ENCODE peak calls at places on chromosomes 16 and 17, in four cellular contexts. Y is T-helper 1 cell, Z is esophagus squamous epithelium, D is RCC 7860. X is an unnamed sample.

GRCh38 chr17:66938656-66939055 is 25.9 kb upstream of the CACNG4 start:
- DNase-seq in Z (no peak), D (no peak), Y (no peak), X (no peak)

GRCh38 chr16:90020260-90020837 is 1.1 kb upstream of the DBNDD1 start:
- DNase-seq in Z (no peak), D (no peak), Y (no peak), X (no peak)

GRCh38 chr17:19727466-19728113 is 11.2 kb upstream of the SLC47A2 start:
- DNase-seq in Y (no peak), Z (no peak), D (no peak), X (no peak)

GRCh38 chr17:37710344-37710886 is 34.4 kb downstream of the HNF1B start:
- DNase-seq in Z (no peak), D (peak), Y (no peak), X (peak)

GRCh38 chr16:57648590-57649442 is 19.3 kb upstream of the ADGRG3 start:
- DNase-seq in Y (peak), Z (peak), D (peak), X (peak)

GRCh38 chr17:43568506-43569082 is 22.5 kb upstream of the ETV4 start:
- DNase-seq in Z (no peak), Y (no peak), D (no peak), X (no peak)

GRCh38 chr17:28570716-28571254 is 539 bp downstream of the PIGS start:
- DNase-seq in Y (peak), D (no peak), Z (no peak), X (no peak)

GRCh38 chr17:69012895-69013805 is 47.6 kb downstream of the ABCA9 start:
- DNase-seq in Y (no peak), D (peak), Z (no peak), X (peak)

GRCh38 chr16:64428463-64428862 is 693.4 kb downstream of the CDH11 start:
- DNase-seq in Y (no peak), Z (no peak), D (peak), X (peak)

GRCh38 chr16:73196670-73197069 is 148.7 kb upstream of the ZFHX3 start:
- DNase-seq in D (peak), Z (no peak), Y (no peak), X (peak)

GRCh38 chr17:29138991-29139682 is 41.1 kb downstream of the MYO18A start:
- DNase-seq in D (no peak), Z (no peak), Y (no peak), X (no peak)

GRCh38 chr17:46769531-46770438 is 48.7 kb downstream of the WNT3 start:
- DNase-seq in D (no peak), Y (no peak), Z (no peak), X (no peak)

GRCh38 chr17:75191584-75191983 is 8.8 kb upstream of the SUMO2 start:
- DNase-seq in Y (no peak), Z (no peak), D (peak), X (peak)

GRCh38 chr16:23509763-23510153 is 536 bp downstream of the GGA2 start:
- DNase-seq in Y (peak), Z (no peak), D (peak), X (peak)

GRCh38 chr16:55116165-55116894 is 185.7 kb downstream of the IRX5 start:
- DNase-seq in Y (no peak), D (no peak), Z (no peak), X (no peak)

GRCh38 chr17:57357392-57357784 is 101.1 kb downstream of the MSI2 start:
- DNase-seq in D (peak), Y (no peak), Z (no peak), X (peak)